ENCODE peak calls at places on chromosome 14, in seven cellular contexts. H is AG09309, F is left ventricle myocardium inferior, K is PC-3, X is HCT116, R is GM10248, I is lower lobe of right lung. O is an unnamed sample.

GRCh38 chr14:104266643-104267575 is 128.5 kb downstream of the KIF26A start:
- DNase-seq in H (no peak), F (no peak), K (no peak), X (no peak), R (no peak), I (peak), O (no peak)

GRCh38 chr14:104972301-104973211 is 5.6 kb downstream of the AHNAK2 start:
- DNase-seq in H (no peak), F (peak), K (peak), X (peak), R (no peak), I (peak), O (peak)

GRCh38 chr14:63573579-63573978 is 30.4 kb upstream of the PPP2R5E start:
- DNase-seq in H (no peak), F (no peak), K (peak), X (no peak), R (no peak), I (no peak), O (peak)

GRCh38 chr14:75648066-75648838 is 12.4 kb downstream of the ERG28 start:
- DNase-seq in H (peak), F (peak), K (peak), X (peak), R (no peak), I (peak), O (peak)

GRCh38 chr14:76937181-76938091 is 91.1 kb downstream of the IRF2BPL start:
- DNase-seq in H (no peak), F (peak), K (no peak), X (no peak), R (no peak), I (no peak), O (peak)

GRCh38 chr14:46384611-46385010 is 267.0 kb downstream of the RPL10L start:
- DNase-seq in H (no peak), F (no peak), K (no peak), X (no peak), R (no peak), I (no peak), O (no peak)

GRCh38 chr14:36553650-36554260 is 28.7 kb downstream of the NKX2-8 start:
- DNase-seq in H (peak), F (no peak), K (peak), X (peak), R (peak), I (no peak), O (peak)

GRCh38 chr14:101232340-101233015 is 328.8 kb upstream of the DIO3 start:
- DNase-seq in H (no peak), F (no peak), K (no peak), X (no peak), R (no peak), I (no peak), O (no peak)

GRCh38 chr14:24037658-24038037 is 14.2 kb upstream of the CARMIL3 start:
- DNase-seq in H (no peak), F (no peak), K (no peak), X (no peak), R (no peak), I (no peak), O (no peak)

GRCh38 chr14:94515426-94515825 is 6.2 kb upstream of the SERPINA12 start:
- DNase-seq in H (no peak), F (no peak), K (no peak), X (no peak), R (no peak), I (no peak), O (no peak)

GRCh38 chr14:93082576-93083001 is 33.1 kb downstream of the ITPK1 start:
- DNase-seq in H (no peak), F (no peak), K (no peak), X (no peak), R (no peak), I (no peak), O (no peak)

GRCh38 chr14:69046468-69046867 is 67.4 kb upstream of the ACTN1 start:
- DNase-seq in H (no peak), F (no peak), K (no peak), X (no peak), R (no peak), I (no peak), O (no peak)

GRCh38 chr14:103296007-103296406 is 38.0 kb upstream of the EIF5 start:
- DNase-seq in H (no peak), F (no peak), K (peak), X (no peak), R (no peak), I (no peak), O (no peak)

GRCh38 chr14:42475289-42475688 is 868.6 kb downstream of the LRFN5 start:
- DNase-seq in H (no peak), F (no peak), K (no peak), X (no peak), R (no peak), I (no peak), O (no peak)

GRCh38 chr14:68655021-68655811 is 137.7 kb downstream of the ZFP36L1 start:
- DNase-seq in H (no peak), F (no peak), K (no peak), X (no peak), R (no peak), I (no peak), O (no peak)

GRCh38 chr14:27587103-27587502 is 989.3 kb upstream of the NOVA1 start:
- DNase-seq in H (no peak), F (no peak), K (no peak), X (no peak), R (no peak), I (no peak), O (no peak)

GRCh38 chr14:73058923-73059311 is 583 bp downstream of the RBM25 start:
- DNase-seq in H (no peak), F (peak), K (peak), X (no peak), R (peak), I (peak), O (peak)

GRCh38 chr14:78530078-78530477 is 359.9 kb downstream of the NRXN3 start:
- DNase-seq in H (no peak), F (no peak), K (peak), X (no peak), R (no peak), I (no peak), O (peak)

GRCh38 chr14:52801014-52801708 is 9.8 kb upstream of the GNPNAT1 start:
- DNase-seq in H (no peak), F (no peak), K (peak), X (no peak), R (no peak), I (no peak), O (no peak)

GRCh38 chr14:99644723-99645544 is at the start of gene HHIPL1:
- DNase-seq in H (no peak), F (peak), K (peak), X (no peak), R (no peak), I (no peak), O (peak)

GRCh38 chr14:30143617-30144016 is 216.0 kb upstream of the PRKD1 start:
- DNase-seq in H (no peak), F (no peak), K (no peak), X (no peak), R (no peak), I (no peak), O (no peak)

GRCh38 chr14:67357583-67358354 is 1.8 kb downstream of the ATP6V1D start:
- DNase-seq in H (no peak), F (no peak), K (peak), X (no peak), R (no peak), I (no peak), O (peak)

GRCh38 chr14:74846168-74846567 is 29.8 kb downstream of the PROX2 start:
- DNase-seq in H (peak), F (no peak), K (no peak), X (no peak), R (no peak), I (no peak), O (no peak)

GRCh38 chr14:51963164-51963733 is 26.1 kb upstream of the RTRAF start:
- DNase-seq in H (no peak), F (no peak), K (no peak), X (no peak), R (no peak), I (no peak), O (no peak)

GRCh38 chr14:97021001-97021400 is 223.8 kb downstream of the VRK1 start:
- DNase-seq in H (no peak), F (no peak), K (no peak), X (no peak), R (no peak), I (no peak), O (no peak)

GRCh38 chr14:101965796-101966718 is 1.7 kb downstream of the DYNC1H1 start:
- DNase-seq in H (no peak), F (no peak), K (peak), X (no peak), R (no peak), I (no peak), O (no peak)

GRCh38 chr14:59869381-59870255 is 958 bp downstream of the RTN1 start:
- DNase-seq in H (no peak), F (no peak), K (no peak), X (no peak), R (peak), I (peak), O (peak)

GRCh38 chr14:45810152-45810872 is 557.3 kb upstream of the MIS18BP1 start:
- DNase-seq in H (no peak), F (no peak), K (peak), X (no peak), R (no peak), I (no peak), O (no peak)

GRCh38 chr14:63616015-63616414 is 25.7 kb downstream of the WDR89 start:
- DNase-seq in H (no peak), F (no peak), K (no peak), X (no peak), R (no peak), I (peak), O (no peak)

GRCh38 chr14:104428333-104428851 is 151.2 kb upstream of the C14orf180 start:
- DNase-seq in H (no peak), F (no peak), K (no peak), X (no peak), R (no peak), I (peak), O (no peak)

GRCh38 chr14:76053576-76054369 is 68.2 kb downstream of the IFT43 start:
- DNase-seq in H (no peak), F (no peak), K (no peak), X (no peak), R (no peak), I (no peak), O (no peak)

GRCh38 chr14:95998656-95999055 is 40.5 kb upstream of the C14orf132 start:
- DNase-seq in H (peak), F (no peak), K (peak), X (peak), R (no peak), I (no peak), O (peak)

GRCh38 chr14:95994593-95994928 is 44.6 kb upstream of the C14orf132 start:
- DNase-seq in H (no peak), F (no peak), K (no peak), X (no peak), R (no peak), I (no peak), O (no peak)

GRCh38 chr14:95993768-95994592 is 45.2 kb upstream of the C14orf132 start:
- DNase-seq in H (peak), F (no peak), K (peak), X (peak), R (peak), I (no peak), O (peak)
- TF ChIP-seq CTCF in H (peak), F (peak), K (peak), X (peak), R (peak), I (peak), O (peak)

DNA sequence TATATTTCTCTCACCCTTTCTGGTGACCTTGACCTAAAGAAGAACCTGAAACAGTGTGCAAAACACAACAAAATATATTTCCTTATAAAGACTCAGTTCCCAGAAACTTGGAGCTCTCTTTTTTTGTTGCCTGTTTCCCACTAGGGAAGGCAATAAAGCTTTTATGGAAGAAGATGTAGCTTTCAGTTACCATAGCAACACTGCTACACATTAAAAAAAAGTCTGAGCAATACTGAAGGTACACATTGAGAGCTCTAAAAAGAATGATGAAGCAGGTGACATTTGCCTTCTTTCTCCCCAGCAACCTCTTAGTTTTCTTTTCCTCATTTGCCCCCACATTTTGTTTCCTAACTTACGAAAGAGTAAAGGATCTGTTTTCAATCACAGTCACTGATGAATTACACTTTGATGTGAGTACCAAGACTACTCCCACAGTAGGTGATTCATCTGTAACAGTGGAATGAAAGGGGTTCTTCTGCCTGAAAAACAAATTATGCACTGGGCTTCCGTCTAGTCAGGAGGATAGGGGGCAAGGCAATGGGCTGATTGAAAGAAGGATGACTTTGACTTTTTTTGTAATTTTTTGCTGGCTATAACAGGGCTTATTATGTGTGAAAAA is 1.1 kb upstream of the CATSPERB start:
- DNase-seq in H (no peak), F (no peak), K (peak), X (no peak), R (no peak), I (no peak), O (no peak)
- TF ChIP-seq CTCF in H (no peak), F (no peak), K (no peak), X (no peak), R (no peak), I (no peak), O (no peak)

GRCh38 chr14:65433157-65433556 is 20.6 kb downstream of the FUT8 start:
- DNase-seq in H (no peak), F (no peak), K (no peak), X (no peak), R (no peak), I (no peak), O (no peak)
- TF ChIP-seq CTCF in H (no peak), F (no peak), K (no peak), X (no peak), R (no peak), I (no peak), O (no peak)

GRCh38 chr14:61861320-61861865 is 99.2 kb downstream of the SNAPC1 start:
- DNase-seq in H (no peak), F (no peak), K (peak), X (no peak), R (no peak), I (no peak), O (no peak)

GRCh38 chr14:61864329-61864898 is 102.2 kb downstream of the SNAPC1 start:
- DNase-seq in H (no peak), F (no peak), K (no peak), X (no peak), R (no peak), I (no peak), O (no peak)

GRCh38 chr14:61854898-61855297 is 92.7 kb downstream of the SNAPC1 start:
- DNase-seq in H (no peak), F (no peak), K (no peak), X (no peak), R (no peak), I (no peak), O (no peak)

DNA sequence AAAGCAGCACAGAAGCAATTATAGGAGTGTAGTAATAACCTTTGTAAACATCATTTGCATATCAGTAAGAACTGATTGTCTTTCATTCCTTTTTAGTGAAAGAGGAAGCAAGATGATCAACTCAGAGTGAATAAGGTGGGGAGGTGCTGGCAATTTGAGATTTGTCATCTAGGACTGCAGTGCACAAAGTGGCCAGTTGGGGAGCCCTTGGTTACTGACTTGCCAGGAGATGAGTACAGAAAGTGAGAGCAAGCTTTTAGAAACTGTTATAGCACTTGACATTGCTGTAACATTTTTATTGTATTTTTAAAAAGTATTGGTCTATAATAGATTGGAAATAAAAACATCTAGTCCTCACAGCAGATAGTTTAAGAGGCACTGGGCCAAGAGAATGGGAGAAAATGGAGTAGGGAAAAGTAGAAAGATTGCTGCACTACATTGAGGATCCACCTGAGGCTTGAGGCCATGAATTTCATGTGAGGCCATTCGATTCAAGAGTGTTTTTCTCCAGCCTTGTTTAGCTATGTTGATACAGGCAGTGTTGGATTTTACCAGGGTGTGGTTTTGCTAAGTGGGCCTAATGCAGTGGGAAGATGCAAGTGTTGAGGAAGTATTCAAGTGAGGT is 98.2 kb downstream of the SNAPC1 start:
- DNase-seq in H (peak), F (peak), K (peak), X (peak), R (peak), I (no peak), O (peak)
- TF ChIP-seq CTCF in H (peak), F (peak), K (peak), X (peak), R (peak), I (peak), O (peak)

GRCh38 chr14:50954811-50955372 is 10.6 kb upstream of the PYGL start:
- DNase-seq in H (no peak), F (no peak), K (peak), X (peak), R (peak), I (no peak), O (peak)
- TF ChIP-seq CTCF in H (peak), F (peak), K (peak), X (peak), R (peak), I (peak), O (peak)

DNA sequence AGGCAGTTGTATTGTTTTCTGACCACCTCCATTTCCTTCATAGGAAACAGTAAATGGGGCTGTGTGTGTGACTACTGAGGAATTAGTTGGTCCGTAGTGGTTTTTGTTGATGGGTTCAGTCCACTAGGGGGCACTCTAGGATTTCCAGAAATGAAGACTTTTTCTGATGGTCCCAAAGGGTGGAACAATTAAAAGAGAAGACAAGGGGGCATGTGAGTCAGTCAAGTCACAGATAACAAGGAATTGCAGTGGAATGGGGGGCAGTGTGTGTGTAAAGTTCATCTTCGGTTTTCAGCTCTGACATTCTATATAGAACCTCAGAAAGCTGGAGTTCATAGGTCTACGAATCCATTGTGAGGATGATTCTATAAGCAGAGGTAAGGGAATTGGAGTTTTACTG is 186.6 kb upstream of the OR4E1 start:
- DNase-seq in H (no peak), F (no peak), K (peak), X (peak), R (peak), I (no peak), O (no peak)
- TF ChIP-seq CTCF in H (peak), F (no peak), K (peak), X (peak), R (peak), I (peak), O (peak)

DNA sequence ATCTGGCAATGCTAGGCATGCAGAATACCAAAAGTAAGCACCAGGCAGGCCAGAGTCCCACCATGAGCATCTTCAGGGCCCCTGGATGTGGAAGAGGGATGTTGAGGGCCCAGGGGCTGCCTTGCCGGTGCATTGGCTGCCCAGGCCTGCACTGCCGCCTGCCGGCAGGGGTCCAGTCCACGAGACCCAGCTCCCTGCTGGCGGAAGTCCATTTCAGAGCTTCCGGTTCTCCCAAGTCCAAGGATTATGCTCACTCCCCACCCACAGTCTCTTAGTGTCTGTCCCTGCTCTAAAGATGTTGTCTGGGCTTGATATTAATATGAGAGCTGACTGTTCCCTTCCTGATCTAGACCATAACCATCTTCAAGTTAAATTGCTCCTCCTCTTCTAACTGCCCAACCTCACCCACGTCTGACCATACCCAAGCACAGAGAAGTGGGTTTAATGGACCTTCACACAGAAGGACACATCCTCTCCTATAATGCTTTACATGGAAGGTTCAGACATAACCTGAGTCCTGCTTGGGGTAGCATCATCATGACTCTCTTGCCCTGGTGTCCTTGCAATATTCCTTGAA is 117.4 kb downstream of the DAD1 start:
- DNase-seq in H (no peak), F (peak), K (peak), X (peak), R (no peak), I (peak), O (peak)
- TF ChIP-seq CTCF in H (peak), F (peak), K (peak), X (peak), R (peak), I (peak), O (peak)